ENCODE peak calls at places on chromosomes 16 and 17, in four cellular contexts. H is ovary, F is dorsolateral prefrontal cortex, G is HL-60. B is an unnamed sample.

GRCh38 chr17:79401704-79402075 is 209.2 kb downstream of the RBFOX3 start:
- DNase-seq in H (no peak), F (no peak), G (no peak), B (no peak)

GRCh38 chr16:89922884-89923639 is at the start of gene TUBB3:
- DNase-seq in H (peak), F (peak), G (no peak), B (no peak)

GRCh38 chr17:43599835-43600234 is 53.7 kb upstream of the ETV4 start:
- DNase-seq in H (no peak), F (no peak), G (peak), B (no peak)

GRCh38 chr17:82866521-82867214 is 26.8 kb upstream of the ZNF750 start:
- DNase-seq in H (no peak), F (no peak), G (no peak), B (no peak)

GRCh38 chr17:27438631-27439030 is 17.6 kb upstream of the KSR1 start:
- DNase-seq in H (no peak), F (no peak), G (no peak), B (no peak)

GRCh38 chr17:9360610-9361571 is 214.7 kb downstream of the STX8 start:
- DNase-seq in H (peak), F (no peak), G (no peak), B (no peak)

GRCh38 chr16:81654346-81654745 is 124.7 kb upstream of the PLCG2 start:
- DNase-seq in H (no peak), F (no peak), G (no peak), B (no peak)

GRCh38 chr17:20121359-20122235 is 112.4 kb downstream of the SPECC1 start:
- DNase-seq in H (peak), F (peak), G (no peak), B (peak)

GRCh38 chr17:68759343-68760140 is 158.4 kb upstream of the FAM20A start:
- DNase-seq in H (peak), F (peak), G (peak), B (peak)

GRCh38 chr16:26643519-26643918 is 423.2 kb upstream of the C16orf82 start:
- DNase-seq in H (no peak), F (no peak), G (no peak), B (no peak)

GRCh38 chr17:2111691-2112090 is 56.8 kb downstream of the HIC1 start:
- DNase-seq in H (no peak), F (no peak), G (no peak), B (no peak)

GRCh38 chr17:63774982-63775290 is 966 bp downstream of the DDX42 start:
- DNase-seq in H (no peak), F (no peak), G (no peak), B (no peak)

GRCh38 chr17:48486557-48486956 is 44.3 kb downstream of the HOXB1 start:
- DNase-seq in H (no peak), F (no peak), G (no peak), B (no peak)

GRCh38 chr17:50268632-50269287 is 5.5 kb upstream of the TMEM92 start:
- DNase-seq in H (peak), F (peak), G (no peak), B (no peak)

GRCh38 chr17:9002610-9003354 is 18.5 kb upstream of the NTN1 start:
- DNase-seq in H (no peak), F (no peak), G (no peak), B (no peak)

GRCh38 chr17:67518881-67519280 is 141.8 kb downstream of the PITPNC1 start:
- DNase-seq in H (no peak), F (no peak), G (peak), B (no peak)

GRCh38 chr17:43309505-43310329 is 75.9 kb upstream of the RNU2-1 start:
- DNase-seq in H (peak), F (no peak), G (no peak), B (no peak)

GRCh38 chr16:75648265-75649076 is 898 bp downstream of the TERF2IP start:
- DNase-seq in H (peak), F (peak), G (peak), B (peak)

GRCh38 chr17:28760987-28761562 is 17.3 kb downstream of the TRAF4 start:
- DNase-seq in H (no peak), F (no peak), G (no peak), B (no peak)

GRCh38 chr17:58630883-58631522 is 60.8 kb downstream of the TEX14 start:
- DNase-seq in H (peak), F (no peak), G (no peak), B (no peak)

GRCh38 chr17:82915697-82916027 is 75.8 kb upstream of the ZNF750 start:
- DNase-seq in H (no peak), F (no peak), G (no peak), B (no peak)

GRCh38 chr17:41663451-41664171 is 25.1 kb upstream of the EIF1 start:
- DNase-seq in H (no peak), F (no peak), G (no peak), B (no peak)

GRCh38 chr16:81324808-81325207 is 10.0 kb downstream of the GAN start:
- DNase-seq in H (no peak), F (no peak), G (no peak), B (no peak)

GRCh38 chr16:228151-228855 is 946 bp downstream of the LUC7L start:
- DNase-seq in H (no peak), F (no peak), G (no peak), B (no peak)

GRCh38 chr17:39812466-39812865 is 51.6 kb downstream of the IKZF3 start:
- DNase-seq in H (no peak), F (no peak), G (no peak), B (no peak)

GRCh38 chr17:68613739-68614298 is 12.7 kb upstream of the FAM20A start:
- DNase-seq in H (no peak), F (no peak), G (peak), B (no peak)

GRCh38 chr17:15659236-15659635 is 24.9 kb downstream of the TRIM16 start:
- DNase-seq in H (no peak), F (no peak), G (no peak), B (no peak)

GRCh38 chr17:60594747-60595146 is 5.2 kb upstream of the PPM1D start:
- DNase-seq in H (no peak), F (no peak), G (no peak), B (no peak)

GRCh38 chr17:78154903-78155811 is 9.0 kb downstream of the C17orf99 start:
- DNase-seq in H (no peak), F (no peak), G (no peak), B (no peak)

GRCh38 chr16:49639739-49640388 is 216.0 kb downstream of the ZNF423 start:
- DNase-seq in H (peak), F (no peak), G (no peak), B (no peak)

GRCh38 chr16:29825145-29826044 is 5.1 kb downstream of the MVP start:
- DNase-seq in H (peak), F (peak), G (no peak), B (no peak)

GRCh38 chr16:89315791-89316581 is 98.5 kb downstream of the ZNF778 start:
- DNase-seq in H (no peak), F (no peak), G (peak), B (no peak)

GRCh38 chr17:37839196-37839978 is 84.8 kb upstream of the TBC1D3K start:
- DNase-seq in H (no peak), F (no peak), G (no peak), B (no peak)

GRCh38 chr16:3444032-3444388 is 530 bp downstream of the NAA60 start:
- DNase-seq in H (no peak), F (no peak), G (no peak), B (no peak)

GRCh38 chr17:81200695-81201580 is 21.8 kb downstream of the CEP131 start:
- DNase-seq in H (no peak), F (peak), G (peak), B (no peak)

GRCh38 chr17:80069886-80070177 is 31.5 kb upstream of the GAA start:
- DNase-seq in H (no peak), F (no peak), G (no peak), B (no peak)

GRCh38 chr17:73936908-73937627 is 266.4 kb upstream of the RPL38 start:
- DNase-seq in H (no peak), F (no peak), G (no peak), B (no peak)

GRCh38 chr17:40399185-40399584 is 18.5 kb downstream of the TOP2A start:
- DNase-seq in H (no peak), F (no peak), G (no peak), B (no peak)

GRCh38 chr16:56912746-56913703 is 18.9 kb upstream of the HERPUD1 start:
- DNase-seq in H (peak), F (no peak), G (no peak), B (no peak)

GRCh38 chr17:7351665-7352558 is at the start of gene KCTD11:
- DNase-seq in H (peak), F (peak), G (no peak), B (peak)
- TF ChIP-seq CTCF in H (peak), F (peak), G (no peak), B (peak)

DNA sequence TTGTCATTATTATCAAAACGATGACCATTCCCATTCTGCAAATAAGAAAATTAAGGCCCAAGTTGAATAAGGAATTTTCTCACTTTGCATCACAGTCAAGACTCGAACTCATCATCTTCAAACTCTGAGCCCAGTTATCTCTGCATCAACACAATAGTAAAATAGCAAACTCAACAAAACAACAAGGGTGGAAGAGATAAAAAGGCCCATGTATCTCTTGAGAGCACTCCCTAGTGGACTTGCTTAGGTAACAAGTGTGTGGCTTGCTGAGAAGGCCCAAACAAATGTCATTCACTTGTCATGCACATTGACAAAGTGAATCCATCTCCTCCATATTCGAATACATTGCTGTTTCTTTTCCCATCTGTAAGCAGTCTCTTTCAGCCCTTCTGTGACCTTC is 412.0 kb upstream of the MAF start:
- DNase-seq in H (no peak), F (no peak), G (no peak), B (no peak)
- TF ChIP-seq CTCF in H (no peak), F (no peak), G (no peak), B (no peak)

GRCh38 chr16:67028555-67029248 is at the start of gene CBFB:
- DNase-seq in H (peak), F (peak), G (peak), B (peak)
- TF ChIP-seq CTCF in H (no peak), F (no peak), G (no peak), B (no peak)

GRCh38 chr16:70454221-70455034 is at the start of gene FCSK:
- DNase-seq in H (peak), F (peak), G (peak), B (no peak)
- TF ChIP-seq CTCF in H (no peak), F (no peak), G (no peak), B (no peak)

GRCh38 chr16:48540222-48540900 is 69.6 kb downstream of the N4BP1 start:
- DNase-seq in H (no peak), F (no peak), G (no peak), B (no peak)

GRCh38 chr16:48537909-48538745 is 71.9 kb downstream of the N4BP1 start:
- DNase-seq in H (peak), F (no peak), G (no peak), B (no peak)

GRCh38 chr16:48539485-48540221 is 70.3 kb downstream of the N4BP1 start:
- DNase-seq in H (no peak), F (no peak), G (no peak), B (no peak)

GRCh38 chr16:48537275-48537674 is 72.7 kb downstream of the N4BP1 start:
- DNase-seq in H (no peak), F (no peak), G (no peak), B (no peak)

DNA sequence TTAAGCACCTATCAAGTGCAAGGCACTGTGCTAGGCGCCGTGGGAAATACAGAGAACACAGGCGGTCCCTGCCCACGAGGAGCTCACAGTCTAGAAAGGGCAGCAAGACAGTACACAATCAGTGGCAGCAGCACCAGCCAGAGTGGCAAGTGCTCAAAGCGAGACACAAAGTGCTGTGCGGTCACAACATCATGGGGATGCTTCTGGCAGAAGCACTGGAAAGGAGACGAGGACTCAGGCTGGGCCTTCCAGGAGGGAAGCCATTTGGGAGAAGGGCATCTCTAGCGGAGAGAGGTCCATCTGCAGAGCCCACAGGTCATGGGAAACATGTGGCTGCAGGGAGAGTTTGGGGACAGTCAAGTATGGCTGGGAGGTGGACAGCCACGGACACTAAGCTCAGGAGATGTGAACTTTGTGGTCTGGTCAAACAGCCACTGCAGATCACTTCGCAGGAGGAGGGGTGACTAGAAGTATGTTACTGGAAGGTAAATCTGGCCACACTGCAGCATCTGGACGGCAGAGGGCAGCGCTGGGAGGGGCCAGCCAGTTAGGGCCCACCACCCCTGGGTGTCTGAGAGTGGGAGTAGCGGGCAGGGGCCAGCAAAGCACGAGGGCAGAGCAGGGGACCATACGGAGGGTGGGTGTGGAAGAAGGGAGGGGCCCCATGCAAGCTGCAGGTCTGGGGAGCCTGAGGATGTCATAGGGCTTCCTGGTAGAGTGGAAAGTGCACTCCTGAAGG is 71.1 kb downstream of the N4BP1 start:
- DNase-seq in H (no peak), F (no peak), G (no peak), B (no peak)
- TF ChIP-seq CTCF in H (no peak), F (no peak), G (no peak), B (no peak)

GRCh38 chr16:28029387-28030002 is 34.0 kb downstream of the GSG1L start:
- DNase-seq in H (no peak), F (no peak), G (no peak), B (no peak)

GRCh38 chr16:28038401-28038800 is 25.1 kb downstream of the GSG1L start:
- DNase-seq in H (no peak), F (no peak), G (no peak), B (no peak)

GRCh38 chr16:28035866-28036393 is 27.6 kb downstream of the GSG1L start:
- DNase-seq in H (no peak), F (no peak), G (no peak), B (no peak)

GRCh38 chr16:28039493-28039892 is 24.0 kb downstream of the GSG1L start:
- DNase-seq in H (no peak), F (no peak), G (no peak), B (no peak)

GRCh38 chr16:28033870-28034269 is 29.6 kb downstream of the GSG1L start:
- DNase-seq in H (no peak), F (no peak), G (no peak), B (no peak)
- TF ChIP-seq CTCF in H (no peak), F (no peak), G (no peak), B (no peak)

DNA sequence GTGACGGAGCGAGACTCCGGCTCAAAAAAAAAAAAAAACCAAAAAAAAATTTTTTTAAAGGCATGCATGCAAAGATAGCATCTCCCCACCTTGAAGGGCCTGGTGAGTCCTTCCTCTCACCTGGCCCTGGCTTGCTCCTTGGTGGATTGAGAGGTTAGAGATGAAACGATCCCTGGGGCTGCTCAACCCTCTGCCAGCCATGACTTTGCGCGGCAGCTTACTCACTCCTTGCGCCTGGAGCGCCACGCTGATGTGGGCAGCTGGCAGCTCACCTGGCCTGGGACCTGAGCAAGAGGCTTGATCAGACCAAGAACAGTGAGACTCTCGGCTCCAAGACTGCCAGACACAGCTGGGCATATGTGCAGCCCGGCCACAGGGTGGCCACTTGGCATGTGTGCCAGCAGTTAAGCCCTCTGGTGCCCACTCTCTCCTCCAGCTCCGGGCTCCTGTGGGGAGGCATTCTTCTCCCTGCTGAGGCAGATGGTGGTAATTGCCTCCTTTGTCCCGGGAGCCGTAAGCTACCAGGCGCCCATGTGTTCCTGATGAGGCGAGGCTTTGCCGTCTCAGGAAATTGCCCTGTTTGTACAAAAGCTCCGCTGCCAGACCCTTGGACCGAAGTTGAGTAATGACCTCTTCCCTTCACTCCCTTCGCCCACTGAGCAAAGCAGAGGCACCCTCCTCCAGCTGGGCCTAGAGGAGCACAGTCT is 5.1 kb upstream of the EVPL start:
- DNase-seq in H (no peak), F (no peak), G (no peak), B (no peak)
- TF ChIP-seq CTCF in H (no peak), F (peak), G (no peak), B (no peak)

GRCh38 chr16:74034862-74035261 is 261.8 kb upstream of the PSMD7 start:
- DNase-seq in H (no peak), F (no peak), G (no peak), B (no peak)

GRCh38 chr16:74030000-74030399 is 266.6 kb upstream of the PSMD7 start:
- DNase-seq in H (no peak), F (no peak), G (no peak), B (no peak)

GRCh38 chr16:74031551-74031950 is 265.1 kb upstream of the PSMD7 start:
- DNase-seq in H (no peak), F (no peak), G (no peak), B (no peak)

DNA sequence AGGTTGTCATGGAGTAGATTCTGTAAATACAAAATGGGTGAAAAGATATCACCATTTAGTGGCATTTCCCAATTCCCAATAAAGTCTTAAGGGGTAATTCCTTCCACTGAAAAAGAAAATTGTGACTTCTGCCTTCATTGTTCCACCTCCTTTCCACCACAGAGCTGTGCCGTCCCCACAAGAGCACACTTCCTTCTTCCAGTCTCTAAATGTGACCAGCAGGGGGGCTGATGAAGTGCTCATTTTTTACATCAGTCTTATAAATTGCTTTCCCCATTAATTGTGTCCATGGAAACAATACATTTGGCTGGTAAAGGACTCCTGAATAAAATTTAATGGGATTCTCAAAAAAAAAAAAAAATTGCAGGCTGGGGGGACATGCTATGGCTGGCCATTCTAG is 260.8 kb upstream of the PSMD7 start:
- DNase-seq in H (no peak), F (no peak), G (peak), B (no peak)
- TF ChIP-seq CTCF in H (no peak), F (no peak), G (no peak), B (no peak)

B was measured in omental fat pad.